ENCODE peak calls at places on chromosomes 3 and 15, in four cellular contexts. V is heart left ventricle; J is stimulated activated CD4-positive, alpha-beta T cell treated with anti-CD3 and anti-CD28 coated beads, Interleukin-4, amount 100 ng/mL, for 1 hour; I is posterior cingulate gyrus. Y is an unnamed sample.

GRCh38 chr3:30708472-30708871 is 102.1 kb downstream of the TGFBR2 start:
- DNase-seq in V (no peak), J (no peak), I (no peak), Y (no peak)

GRCh38 chr15:100042558-100042957 is 299.2 kb downstream of the ADAMTS17 start:
- DNase-seq in V (no peak), J (no peak), I (no peak), Y (no peak)

GRCh38 chr3:126201168-126201567 is 20.8 kb upstream of the ALDH1L1 start:
- DNase-seq in V (no peak), J (no peak), I (no peak), Y (no peak)

GRCh38 chr3:119145500-119146167 is at the start of gene TEX55:
- DNase-seq in V (peak), J (no peak), I (no peak), Y (no peak)

GRCh38 chr3:146421814-146422748 is 47.3 kb downstream of the PLSCR2 start:
- DNase-seq in V (no peak), J (no peak), I (no peak), Y (no peak)

GRCh38 chr15:69342460-69343076 is 43.9 kb downstream of the PAQR5 start:
- DNase-seq in V (no peak), J (no peak), I (no peak), Y (no peak)

GRCh38 chr3:9198261-9198660 is 51.2 kb downstream of the SRGAP3 start:
- DNase-seq in V (no peak), J (no peak), I (no peak), Y (no peak)

GRCh38 chr3:187662848-187663407 is 7.3 kb downstream of the SST start:
- DNase-seq in V (no peak), J (no peak), I (no peak), Y (no peak)

GRCh38 chr3:126911162-126912026 is 71.5 kb upstream of the PLXNA1 start:
- DNase-seq in V (peak), J (peak), I (no peak), Y (peak)